ENCODE peak calls at places on chromosomes 3 and 15, in ten cellular contexts. Q is right atrium auricular region; E is cardiac muscle cell; B is ovary; G is A549; S is aorta; Y is OCI-LY7; O is esophagus squamous epithelium; F is tibial nerve; K is CD8-positive, alpha-beta T cell. I is an unnamed sample. For H3K4me1 and H3K9me3, the result is how much of the 10 kb centered on the place peaks cover.

GRCh38 chr15:77160562-77161481 is 89.9 kb upstream of the TSPAN3 start:
- DNase-seq in Q (no peak), E (peak), B (no peak), G (no peak), S (no peak), Y (no peak), O (no peak), F (no peak), K (peak), I (no peak)

GRCh38 chr3:71195492-71195891 is 388.0 kb downstream of the FOXP1 start:
- DNase-seq in Q (no peak), E (no peak), B (no peak), G (no peak), S (no peak), Y (no peak), O (no peak), F (no peak), K (no peak), I (no peak)

GRCh38 chr15:25534293-25534692 is 95.5 kb upstream of the UBE3A start:
- DNase-seq in Q (no peak), E (no peak), B (no peak), G (no peak), S (no peak), Y (no peak), O (no peak), F (no peak), K (no peak), I (no peak)

GRCh38 chr15:62953496-62953895 is 89.1 kb upstream of the TPM1 start:
- DNase-seq in Q (no peak), E (no peak), B (no peak), G (no peak), S (no peak), Y (no peak), O (no peak), F (no peak), K (no peak), I (no peak)

GRCh38 chr3:49461443-49462171 is 8.5 kb upstream of the DAG1 start:
- DNase-seq in Q (no peak), E (peak), B (no peak), G (no peak), S (no peak), Y (no peak), O (no peak), F (no peak), K (no peak), I (no peak)

GRCh38 chr15:45428491-45428890 is 50.1 kb upstream of the GATM start:
- DNase-seq in Q (no peak), E (no peak), B (no peak), G (no peak), S (no peak), Y (no peak), O (no peak), F (no peak), K (no peak), I (no peak)

GRCh38 chr3:14154895-14155432 is 23.4 kb downstream of the XPC start:
- DNase-seq in Q (no peak), E (no peak), B (no peak), G (no peak), S (no peak), Y (no peak), O (no peak), F (no peak), K (no peak), I (no peak)

GRCh38 chr15:43187544-43188155 is 2.4 kb downstream of the CCNDBP1 start:
- DNase-seq in Q (no peak), E (peak), B (no peak), G (peak), S (no peak), Y (peak), O (no peak), F (no peak), K (no peak), I (no peak)

GRCh38 chr3:172125963-172126403 is 86.6 kb downstream of the FNDC3B start:
- DNase-seq in Q (peak), E (peak), B (no peak), G (no peak), S (peak), Y (no peak), O (no peak), F (no peak), K (no peak), I (no peak)

GRCh38 chr15:61220125-61220524 is 9.0 kb downstream of the RORA start:
- DNase-seq in Q (no peak), E (no peak), B (no peak), G (no peak), S (no peak), Y (no peak), O (no peak), F (no peak), K (no peak), I (no peak)
- H3K4me1 ChIP-seq in Q (under half), E (under half), B (under half), G (under half), S (under half), Y (under half), O (under half), F (under half), K (under half), I (under half)

GRCh38 chr15:30990451-30991300 is 752 bp downstream of the MTMR10 start:
- DNase-seq in Q (no peak), E (no peak), B (no peak), G (peak), S (peak), Y (peak), O (no peak), F (no peak), K (no peak), I (no peak)

GRCh38 chr15:30984118-30984517 is 7.3 kb downstream of the MTMR10 start:
- DNase-seq in Q (no peak), E (no peak), B (no peak), G (no peak), S (no peak), Y (no peak), O (no peak), F (no peak), K (no peak), I (no peak)

GRCh38 chr15:30984542-30984941 is 6.9 kb downstream of the MTMR10 start:
- DNase-seq in Q (no peak), E (no peak), B (no peak), G (no peak), S (no peak), Y (no peak), O (no peak), F (no peak), K (no peak), I (no peak)

GRCh38 chr15:30990036-30990435 is 1.4 kb downstream of the MTMR10 start:
- DNase-seq in Q (no peak), E (no peak), B (no peak), G (peak), S (no peak), Y (peak), O (no peak), F (no peak), K (no peak), I (no peak)

DNA sequence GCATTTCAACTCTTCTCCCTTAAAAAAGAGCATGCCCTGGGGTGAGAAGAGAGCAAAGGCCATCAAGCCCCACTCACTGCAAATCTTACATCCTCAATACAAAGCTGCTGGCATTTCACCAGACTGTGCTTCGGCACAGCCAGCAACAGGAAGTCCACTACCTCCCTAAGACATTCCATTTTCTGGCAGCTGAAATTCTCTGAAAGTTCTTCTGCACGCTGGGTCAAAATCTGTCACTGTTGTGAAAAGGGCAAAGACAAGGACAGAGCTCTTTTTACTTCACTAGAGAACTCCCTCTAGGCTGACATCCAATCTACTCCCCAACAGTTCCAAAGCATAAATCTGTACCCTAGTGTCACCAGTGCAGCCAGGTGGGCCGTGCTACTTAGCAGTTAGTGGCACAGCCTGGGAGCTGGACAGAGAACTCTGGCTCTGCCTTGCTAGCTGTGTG is 6.3 kb downstream of the MTMR10 start:
- DNase-seq in Q (no peak), E (peak), B (no peak), G (no peak), S (peak), Y (peak), O (no peak), F (no peak), K (no peak), I (no peak)
- H3K4me3 ChIP-seq in Q (no peak), E (no peak), B (no peak), G (no peak), S (no peak), Y (no peak), O (no peak), F (no peak), K (no peak), I (no peak)

GRCh38 chr15:27449940-27450339 is 479.0 kb downstream of the GABRG3 start:
- DNase-seq in Q (no peak), E (peak), B (no peak), G (no peak), S (no peak), Y (no peak), O (no peak), F (no peak), K (no peak), I (no peak)
- H3K9me3 ChIP-seq in Q (under half), E (under half), B (under half), G (under half), S (under half), Y (under half), O (under half), F (under half), K (under half), I (under half)

DNA sequence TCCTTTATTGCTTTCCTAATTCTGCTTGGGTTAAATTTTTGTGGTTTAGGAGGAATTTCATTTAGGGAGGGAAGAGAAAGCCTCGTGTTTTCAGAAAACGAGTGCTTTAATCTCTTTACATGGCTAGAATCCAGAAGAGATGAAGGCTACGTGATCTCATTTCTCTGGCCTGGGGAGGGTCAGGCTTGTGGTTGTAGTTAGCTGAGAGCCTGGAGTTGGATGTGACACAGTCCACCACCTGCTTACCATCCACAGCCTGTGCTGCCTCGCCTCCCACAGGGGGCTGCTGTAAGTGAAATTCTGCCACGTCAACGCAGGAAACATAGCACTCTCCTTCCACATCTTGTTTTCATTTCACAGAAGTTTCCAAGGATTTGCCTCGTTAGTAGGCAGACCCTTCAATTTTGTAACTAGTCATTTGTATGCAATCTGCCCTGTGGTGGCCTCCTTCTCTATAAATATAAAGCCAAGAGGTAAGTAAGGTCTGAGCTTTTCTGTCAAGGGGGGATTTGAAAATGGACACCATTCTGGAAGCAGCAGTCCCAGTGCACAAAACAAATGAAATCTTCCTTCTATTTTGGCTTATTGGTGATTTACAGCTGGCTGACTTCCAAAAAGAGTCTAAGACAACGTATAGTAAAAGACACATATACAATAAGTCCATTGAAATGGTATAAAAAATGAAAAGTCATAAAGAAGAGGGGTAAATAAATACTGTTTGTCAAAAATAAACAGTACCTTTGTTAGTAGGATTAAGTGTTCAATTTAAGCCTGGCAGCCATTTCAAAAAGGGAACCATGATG is 3.4 kb downstream of the GXYLT2 start:
- DNase-seq in Q (peak), E (peak), B (peak), G (no peak), S (peak), Y (no peak), O (no peak), F (no peak), K (no peak), I (peak)
- H3K4me1 ChIP-seq in Q (half or more), E (under half), B (under half), G (under half), S (under half), Y (under half), O (under half), F (under half), K (under half), I (under half)

GRCh38 chr15:39580630-39581500 is at the start of gene THBS1:
- DNase-seq in Q (peak), E (peak), B (peak), G (peak), S (peak), Y (no peak), O (peak), F (peak), K (peak), I (peak)

GRCh38 chr15:39578851-39579486 is 1.9 kb upstream of the THBS1 start:
- DNase-seq in Q (no peak), E (peak), B (no peak), G (peak), S (no peak), Y (no peak), O (no peak), F (no peak), K (no peak), I (no peak)

GRCh38 chr15:39579487-39580116 is 1.3 kb upstream of the THBS1 start:
- DNase-seq in Q (peak), E (peak), B (peak), G (peak), S (peak), Y (no peak), O (no peak), F (peak), K (no peak), I (peak)

GRCh38 chr15:39581501-39582285 is 814 bp downstream of the THBS1 start:
- DNase-seq in Q (no peak), E (peak), B (peak), G (peak), S (peak), Y (no peak), O (no peak), F (peak), K (no peak), I (peak)

DNA sequence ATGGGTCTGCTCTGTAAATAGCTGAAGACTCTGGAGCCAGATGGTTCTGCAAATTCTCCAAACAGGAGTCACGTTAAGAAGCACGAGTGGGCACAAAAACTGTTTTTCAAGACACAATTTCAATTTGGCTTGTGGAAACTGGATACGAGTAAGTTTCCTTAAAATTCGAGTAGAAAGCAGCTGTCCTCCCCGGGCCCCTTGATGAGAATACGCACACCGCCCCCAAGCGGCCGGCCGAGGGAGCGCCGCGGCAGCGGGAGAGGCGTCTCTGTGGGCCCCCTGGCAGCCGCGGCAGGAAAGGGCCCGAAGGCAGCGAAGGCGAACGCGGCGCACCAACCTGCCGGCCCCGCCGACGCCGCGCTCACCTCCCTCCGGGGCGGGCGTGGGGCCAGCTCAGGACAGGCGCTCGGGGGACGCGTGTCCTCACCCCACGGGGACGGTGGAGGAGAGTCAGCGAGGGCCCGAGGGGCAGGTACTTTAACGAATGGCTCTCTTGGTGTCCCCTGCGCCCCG is 706 bp upstream of the THBS1 start:
- DNase-seq in Q (peak), E (peak), B (peak), G (peak), S (peak), Y (peak), O (peak), F (peak), K (peak), I (peak)
- H3K4me3 ChIP-seq in Q (peak), E (peak), B (peak), G (peak), S (peak), Y (no peak), O (peak), F (peak), K (no peak), I (peak)

I was measured in left lung.